ENCODE peak calls at places on chromosomes 4 and X, in five cellular contexts. M is A549, A is gastrocnemius medialis, K is HCT116, B is heart left ventricle. T is an unnamed sample.

GRCh38 chr4:67198757-67199156 is 346.5 kb downstream of the CENPC start:
- DNase-seq in B (no peak), A (no peak), K (no peak), M (peak), T (no peak)

GRCh38 chr4:120856294-120856693 is 66.2 kb downstream of the PRDM5 start:
- DNase-seq in K (no peak), M (no peak), B (no peak), A (no peak), T (no peak)

GRCh38 chr4:41358626-41359025 is 101.9 kb downstream of the UCHL1 start:
- DNase-seq in A (no peak), M (peak), B (peak), K (no peak), T (no peak)

GRCh38 chr4:10160280-10160856 is 43.8 kb upstream of the WDR1 start:
- DNase-seq in B (no peak), K (peak), M (peak), A (no peak), T (no peak)

GRCh38 chrX:77160301-77160700 is 286.9 kb upstream of the FGF16 start:
- DNase-seq in M (peak), B (no peak), K (no peak), A (no peak), T (no peak)

GRCh38 chr4:16844796-16845586 is 53.5 kb downstream of the LDB2 start:
- DNase-seq in B (no peak), M (no peak), K (no peak), A (no peak), T (no peak)

GRCh38 chrX:12026481-12026880 is 111.8 kb upstream of the FRMPD4 start:
- DNase-seq in A (no peak), K (no peak), M (no peak), B (no peak), T (no peak)

GRCh38 chr4:150867148-150867547 is 147.9 kb downstream of the LRBA start:
- DNase-seq in K (peak), A (no peak), B (no peak), M (peak), T (no peak)

GRCh38 chr4:186642998-186643397 is 80.7 kb downstream of the FAT1 start:
- DNase-seq in B (no peak), A (no peak), M (no peak), K (no peak), T (no peak)

GRCh38 chr4:15400911-15401671 is 26.7 kb upstream of the C1QTNF7 start:
- DNase-seq in M (peak), A (peak), K (no peak), B (peak), T (no peak)

GRCh38 chr4:85116008-85116407 is 149.5 kb upstream of the WDFY3 start:
- DNase-seq in K (no peak), B (no peak), A (no peak), M (no peak), T (no peak)

GRCh38 chr4:3716034-3716875 is 49.9 kb upstream of the ADRA2C start:
- DNase-seq in M (no peak), K (no peak), B (peak), A (no peak), T (no peak)

GRCh38 chr4:70473691-70474090 is 1.7 kb downstream of the MUC7 start:
- DNase-seq in K (no peak), A (no peak), M (no peak), B (no peak), T (no peak)

GRCh38 chrX:152637649-152638442 is at the start of gene GABRQ:
- DNase-seq in B (no peak), K (peak), A (no peak), M (peak), T (peak)

GRCh38 chr4:114658776-114659175 is 60.2 kb downstream of the UGT8 start:
- DNase-seq in M (no peak), A (no peak), K (no peak), B (no peak), T (no peak)

GRCh38 chr4:105050896-105051295 is 95.8 kb upstream of the TET2 start:
- DNase-seq in A (no peak), B (no peak), K (no peak), M (no peak), T (no peak)

GRCh38 chr4:41396869-41397268 is 140.1 kb downstream of the UCHL1 start:
- DNase-seq in B (no peak), M (peak), K (no peak), A (no peak), T (no peak)

GRCh38 chr4:166726832-166727231 is 507.5 kb downstream of the SPOCK3 start:
- DNase-seq in K (no peak), B (no peak), A (no peak), M (no peak), T (no peak)

GRCh38 chr4:3339566-3339965 is 46.7 kb downstream of the RGS12 start:
- DNase-seq in B (no peak), K (no peak), A (no peak), M (no peak), T (no peak)

GRCh38 chr4:107901213-107901934 is 30.0 kb upstream of the CYP2U1 start:
- DNase-seq in M (no peak), A (no peak), K (no peak), B (no peak), T (no peak)

GRCh38 chrX:35890699-35891098 is 28.8 kb upstream of the CFAP47 start:
- DNase-seq in B (no peak), K (no peak), A (no peak), M (peak), T (no peak)

GRCh38 chr4:6703786-6704185 is 5.9 kb downstream of the MRFAP1L1 start:
- DNase-seq in K (no peak), A (no peak), M (no peak), B (no peak), T (no peak)

GRCh38 chr4:100168521-100168920 is 21.7 kb downstream of the DDIT4L start:
- DNase-seq in M (no peak), A (no peak), B (no peak), K (no peak), T (no peak)

GRCh38 chr4:158865520-158866177 is 96.8 kb downstream of the FNIP2 start:
- DNase-seq in A (no peak), M (no peak), K (no peak), B (no peak), T (no peak)

GRCh38 chrX:122857734-122858133 is 326.3 kb upstream of the GRIA3 start:
- DNase-seq in M (no peak), K (no peak), A (no peak), B (no peak), T (no peak)
- TF ChIP-seq POLR2A in M (no peak), K (no peak), A (no peak), B (no peak), T (no peak)

GRCh38 chrX:118566359-118566758 is 70.7 kb downstream of the DOCK11 start:
- DNase-seq in M (no peak), K (no peak), B (no peak), A (no peak), T (no peak)

GRCh38 chrX:118560380-118560932 is 64.8 kb downstream of the DOCK11 start:
- DNase-seq in A (no peak), M (no peak), B (no peak), K (no peak), T (no peak)

GRCh38 chrX:118562574-118563164 is 67.1 kb downstream of the DOCK11 start:
- DNase-seq in K (no peak), A (no peak), M (no peak), B (no peak), T (no peak)

GRCh38 chrX:118565853-118566252 is 70.2 kb downstream of the DOCK11 start:
- DNase-seq in B (no peak), A (no peak), M (no peak), K (no peak), T (no peak)

GRCh38 chrX:118564498-118564897 is 68.9 kb downstream of the DOCK11 start:
- DNase-seq in M (no peak), A (no peak), K (no peak), B (no peak), T (no peak)
- TF ChIP-seq CTCF in M (no peak), A (no peak), K (no peak), B (no peak), T (no peak)

GRCh38 chrX:24055043-24055356 is 244 bp downstream of the EIF2S3 start:
- DNase-seq in K (no peak), B (no peak), M (no peak), A (no peak), T (no peak)

GRCh38 chrX:24054182-24055042 is at the start of gene EIF2S3:
- DNase-seq in A (peak), M (peak), B (peak), K (peak), T (peak)
- TF ChIP-seq POLR2A in A (peak), M (peak), B (peak), K (peak), T (no peak)

GRCh38 chrX:41558531-41558930 is 111.4 kb downstream of the NYX start:
- DNase-seq in B (no peak), M (peak), K (no peak), A (no peak), T (no peak)
- TF ChIP-seq CTCF in B (peak), M (peak), K (peak), A (no peak), T (peak)

GRCh38 chr4:77819836-77820679 is 890 bp upstream of the CNOT6L start:
- DNase-seq in A (peak), K (peak), M (peak), B (peak), T (peak)
- TF ChIP-seq POLR2A in A (peak), K (peak), M (peak), B (peak), T (peak)

DNA sequence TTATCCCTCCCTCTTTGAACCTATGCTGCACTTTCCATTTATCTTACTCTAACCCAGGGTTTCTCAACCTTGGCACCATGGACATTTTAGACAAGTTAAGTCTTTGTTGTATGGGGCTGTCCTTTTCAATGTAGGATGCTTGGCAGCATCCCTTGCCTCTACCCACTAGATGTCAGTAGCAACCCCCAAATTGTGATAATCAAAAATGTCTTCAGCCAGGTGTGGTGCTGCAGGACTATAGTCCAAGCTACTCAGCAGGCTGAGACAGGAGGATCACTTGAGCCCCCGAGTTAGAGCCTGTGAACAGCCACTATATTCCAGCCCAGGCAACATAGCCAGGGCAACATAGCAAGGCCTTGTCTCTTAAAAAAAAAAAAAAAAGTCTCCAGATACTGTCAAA is 7.0 kb downstream of the LRCH2 start:
- DNase-seq in A (no peak), M (peak), B (no peak), K (peak), T (no peak)
- TF ChIP-seq CTCF in A (no peak), M (peak), B (no peak), K (peak), T (peak)

GRCh38 chrX:680062-680461 is 49.5 kb downstream of the SHOX start:
- DNase-seq in A (no peak), K (no peak), M (no peak), B (no peak), T (no peak)
- TF ChIP-seq POLR2A in A (no peak), K (no peak), M (no peak), B (no peak), T (no peak)

T was measured in vagina.